ENCODE peak calls at places on chromosomes 5 and 9, in five cellular contexts. O is Calu3, Q is C1 segment of cervical spinal cord, X is D341Med, K is hippocampal formation. W is an unnamed sample.

GRCh38 chr5:138466900-138467710 is 1.8 kb downstream of the EGR1 start:
- DNase-seq in X (no peak), K (no peak), O (peak; percentile 50), Q (no peak), W (no peak)

GRCh38 chr5:145554399-145554798 is 280.7 kb downstream of the PRELID2 start:
- DNase-seq in X (no peak), Q (no peak), O (peak; percentile 33), K (no peak), W (peak; percentile 48)

GRCh38 chr5:39215857-39216256 is 3.5 kb downstream of the FYB1 start:
- DNase-seq in Q (no peak), K (no peak), O (no peak), X (no peak), W (no peak)

GRCh38 chr5:17412760-17413671 is 85.0 kb upstream of the TAF11L2 start:
- DNase-seq in K (no peak), Q (no peak), X (no peak), O (no peak), W (no peak)

GRCh38 chr9:26779072-26779471 is 113.5 kb downstream of the CAAP1 start:
- DNase-seq in X (no peak), Q (no peak), O (no peak), K (no peak), W (peak; percentile 46)

GRCh38 chr9:84542554-84542953 is 127.0 kb upstream of the NTRK2 start:
- DNase-seq in X (no peak), O (no peak), K (no peak), Q (no peak), W (peak; percentile 6)

GRCh38 chr5:180631549-180632392 is 17.6 kb downstream of the FLT4 start:
- DNase-seq in Q (no peak), X (no peak), K (no peak), O (no peak), W (no peak)

GRCh38 chr9:16429671-16430070 is 440.8 kb downstream of the BNC2 start:
- DNase-seq in K (no peak), O (no peak), Q (no peak), X (no peak), W (no peak)

GRCh38 chr9:104905153-104905901 is 22.6 kb downstream of the ABCA1 start:
- DNase-seq in X (no peak), Q (no peak), K (no peak), O (no peak), W (no peak)

GRCh38 chr5:125032286-125032685 is 285.8 kb upstream of the ZNF608 start:
- DNase-seq in O (no peak), X (no peak), K (no peak), Q (no peak), W (no peak)

GRCh38 chr5:39423331-39423751 is 1.4 kb downstream of the DAB2 start:
- DNase-seq in O (no peak), K (no peak), Q (no peak), X (no peak), W (no peak)

GRCh38 chr9:17462869-17463464 is 115.9 kb upstream of the SH3GL2 start:
- DNase-seq in X (peak; percentile 28), Q (no peak), K (peak; percentile 2), O (peak; percentile 28), W (no peak)

W was measured in HCT116.